ENCODE peak calls at places on chromosome X, in four cellular contexts. J is fibroblast of lung, Z is mucosa of descending colon, E is uterus. A is an unnamed sample.

GRCh38 chrX:118564498-118564897 is 68.9 kb downstream of the DOCK11 start:
- DNase-seq in E (no peak), Z (no peak), J (no peak), A (no peak)

GRCh38 chrX:150036181-150036580 is 97.9 kb upstream of the EOLA2 start:
- DNase-seq in J (peak; percentile 65), Z (peak; percentile 36), E (no peak), A (no peak)

GRCh38 chrX:318739-319578 is at the start of gene GTPBP6:
- DNase-seq in J (peak; percentile 99), Z (peak; percentile 99), E (peak; percentile 99), A (peak; percentile 100)

GRCh38 chrX:135000516-135000915 is 9.7 kb downstream of the SMIM10 start:
- DNase-seq in E (no peak), J (peak; percentile 14), Z (no peak), A (no peak)

GRCh38 chrX:53284684-53285447 is 3.5 kb upstream of the IQSEC2 start:
- DNase-seq in J (no peak), Z (peak; percentile 65), E (peak; percentile 57), A (peak; percentile 83)

GRCh38 chrX:41022579-41022978 is 62.7 kb upstream of the USP9X start:
- DNase-seq in Z (no peak), J (peak; percentile 47), E (no peak), A (no peak)

GRCh38 chrX:73877687-73878086 is 314.7 kb downstream of the CHIC1 start:
- DNase-seq in E (no peak), Z (no peak), J (peak; percentile 3), A (no peak)

GRCh38 chrX:130523460-130524394 is 121.9 kb downstream of the RBMX2 start:
- DNase-seq in J (peak; percentile 2), E (peak; percentile 28), Z (peak; percentile 22), A (no peak)

GRCh38 chrX:110081740-110082139 is 78.8 kb downstream of the TMEM164 start:
- DNase-seq in E (no peak), J (peak; percentile 61), Z (no peak), A (peak; percentile 72)

GRCh38 chrX:101265869-101266428 is 25.2 kb downstream of the TAF7L start:
- DNase-seq in E (no peak), J (peak; percentile 66), Z (no peak), A (no peak)

GRCh38 chrX:105876658-105877057 is 54.3 kb downstream of the NRK start:
- DNase-seq in J (no peak), Z (no peak), E (no peak), A (no peak)

GRCh38 chrX:16213970-16214369 is 46.7 kb downstream of the MAGEB17 start:
- DNase-seq in Z (no peak), J (no peak), E (no peak), A (no peak)

GRCh38 chrX:1077140-1077539 is 135.3 kb downstream of the CRLF2 start:
- DNase-seq in J (no peak), E (no peak), Z (no peak), A (no peak)

GRCh38 chrX:40154853-40155616 is 57.3 kb upstream of the BCOR start:
- DNase-seq in Z (peak; percentile 60), J (no peak), E (peak; percentile 86), A (peak; percentile 88)

GRCh38 chrX:153939573-153939972 is 4.7 kb upstream of the NAA10 start:
- DNase-seq in E (no peak), Z (no peak), J (no peak), A (no peak)

GRCh38 chrX:136635235-136635634 is 12.7 kb upstream of the CD40LG start:
- DNase-seq in J (no peak), E (no peak), Z (no peak), A (no peak)

GRCh38 chrX:2766921-2767320 is 15.1 kb downstream of the XG start:
- DNase-seq in E (no peak), J (no peak), Z (peak; percentile 6), A (no peak)

GRCh38 chrX:46873746-46874145 is 36.9 kb downstream of the RP2 start:
- DNase-seq in E (no peak), J (peak; percentile 27), Z (no peak), A (no peak)

GRCh38 chrX:100410083-100410590 is at the start of gene PCDH19:
- DNase-seq in Z (peak; percentile 47), J (peak; percentile 37), E (peak; percentile 38), A (peak; percentile 65)

GRCh38 chrX:152821145-152821765 is 9.3 kb downstream of the CETN2 start:
- DNase-seq in Z (peak; percentile 41), J (peak; percentile 11), E (no peak), A (no peak)

GRCh38 chrX:151984328-151984727 is 9.9 kb upstream of the GABRE start:
- DNase-seq in J (peak; percentile 94), Z (no peak), E (no peak), A (no peak)

GRCh38 chrX:65697173-65697572 is 29.7 kb downstream of the MSN start:
- DNase-seq in Z (no peak), E (no peak), J (peak; percentile 85), A (no peak)
- H3K4me1 ChIP-seq in Z (no peaks in the 10 kb centered on the region), E (no peaks in the 10 kb centered on the region), J (peaks cover 17% of the 10 kb centered on the region), A (peaks cover 67% of the 10 kb centered on the region)

GRCh38 chrX:56764153-56764974 is 35.3 kb downstream of the NBDY start:
- DNase-seq in E (peak; percentile 83), J (peak; percentile 62), Z (peak; percentile 58), A (peak; percentile 91)

GRCh38 chrX:56764975-56765791 is 36.1 kb downstream of the NBDY start:
- DNase-seq in Z (no peak), J (no peak), E (no peak), A (peak; percentile 49)

GRCh38 chrX:56762707-56763555 is 33.9 kb downstream of the NBDY start:
- DNase-seq in J (no peak), Z (no peak), E (no peak), A (peak; percentile 63)

GRCh38 chrX:56762220-56762619 is 33.2 kb downstream of the NBDY start:
- DNase-seq in J (no peak), Z (no peak), E (no peak), A (no peak)

DNA sequence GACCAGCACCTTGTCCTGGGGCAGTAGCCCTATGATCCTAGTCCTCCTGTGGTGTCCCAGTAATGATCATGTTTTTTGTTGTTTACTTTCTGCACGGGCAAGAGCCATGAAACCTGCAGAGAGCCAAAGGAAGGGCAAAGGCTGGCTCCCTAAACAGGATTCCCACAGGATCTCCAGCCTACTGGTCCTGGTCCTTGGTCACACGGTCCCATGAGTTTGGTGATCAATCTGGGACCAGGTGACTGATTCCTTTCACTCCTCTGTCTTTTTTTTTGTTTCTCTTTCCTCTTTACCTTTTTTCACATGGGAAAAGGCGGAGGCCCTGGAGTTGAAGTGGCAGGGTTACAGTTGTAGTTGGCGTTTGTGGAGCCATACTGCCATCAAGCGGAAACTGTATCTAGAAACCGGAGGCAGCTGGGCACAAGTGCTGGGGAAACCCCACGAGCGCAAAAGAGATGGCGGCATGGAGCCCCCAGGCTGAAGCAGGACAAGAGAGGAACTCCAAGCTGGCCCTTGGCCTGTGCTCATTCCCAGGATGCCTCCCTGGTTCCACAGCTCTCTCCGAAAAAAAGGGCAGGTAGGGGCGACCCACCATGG is 34.6 kb downstream of the NBDY start:
- DNase-seq in Z (no peak), E (peak; percentile 82), J (peak; percentile 32), A (peak; percentile 92)
- H3K4me3 ChIP-seq in Z (no peak overlapping the region), E (peak overlapping the region; percentile 44), J (no peak overlapping the region), A (no peak overlapping the region)

GRCh38 chrX:50889582-50889981 is 21.0 kb upstream of the BMP15 start:
- DNase-seq in E (no peak), Z (no peak), J (no peak), A (no peak)
- H3K4me1 ChIP-seq in E (no peaks in the 10 kb centered on the region), Z (no peaks in the 10 kb centered on the region), J (no peaks in the 10 kb centered on the region), A (no peaks in the 10 kb centered on the region)

DNA sequence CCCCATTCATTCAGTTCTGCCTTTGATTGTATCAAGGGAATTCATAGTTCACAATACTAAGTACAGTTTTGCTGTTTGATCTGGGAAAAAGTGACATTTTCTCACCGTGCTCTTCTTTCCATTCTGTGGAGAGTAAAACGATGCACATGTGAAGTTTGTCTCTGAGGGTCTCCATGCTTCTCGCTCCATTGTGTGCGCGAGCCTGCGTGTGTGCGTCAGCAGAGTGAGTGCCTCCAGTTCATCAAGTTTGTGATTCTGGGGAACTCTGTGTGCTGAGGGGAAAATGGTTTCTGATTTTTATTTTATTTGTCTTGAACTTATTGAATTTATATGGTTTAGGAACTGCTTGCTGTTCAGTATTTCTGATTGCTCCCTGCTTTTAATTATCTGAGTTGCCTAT is 2.0 kb downstream of the STK26 start:
- DNase-seq in J (no peak), Z (no peak), E (no peak), A (no peak)
- H3K4me3 ChIP-seq in J (no peak overlapping the region), Z (no peak overlapping the region), E (peak overlapping the region; percentile 57), A (no peak overlapping the region)

GRCh38 chrX:13077168-13077567 is 32.7 kb upstream of the FAM9C start:
- DNase-seq in Z (no peak), E (no peak), J (peak; percentile 37), A (no peak)
- H3K4me1 ChIP-seq in Z (peaks cover 3% of the 10 kb centered on the region), E (peaks cover 4% of the 10 kb centered on the region), J (peaks cover 2% of the 10 kb centered on the region), A (peaks cover 6% of the 10 kb centered on the region)

A was measured in sigmoid colon.